ENCODE peak calls at places on chromosomes 4 and X, in nine cellular contexts. N is pancreas; F is progenitor cell of endocrine pancreas; V is CD8-positive, alpha-beta T cell; G is B cell; B is nephron progenitor cell; L is choroid plexus epithelial cell; X is CD4-positive, alpha-beta T cell; W is astrocyte of the spinal cord. E is an unnamed sample.
A peak's percentile ranks its signal among the peaks of the same experiment; 100 is the strongest.

GRCh38 chr4:1769692-1770091 is 23.4 kb upstream of the FGFR3 start:
- DNase-seq in N (no peak), F (no peak), V (no peak), G (no peak), B (no peak), L (no peak), X (no peak), W (no peak), E (no peak)

GRCh38 chr4:85756938-85757337 is 282.0 kb downstream of the ARHGAP24 start:
- DNase-seq in N (no peak), F (no peak), V (no peak), G (no peak), B (peak; percentile 19), L (peak; percentile 75), X (no peak), W (peak; percentile 45), E (no peak)

GRCh38 chr4:14749910-14750309 is 252.4 kb upstream of the CPEB2 start:
- DNase-seq in N (peak; percentile 19), F (no peak), V (no peak), G (no peak), B (no peak), L (peak; percentile 68), X (peak; percentile 2), W (peak; percentile 34), E (no peak)

GRCh38 chr4:131091896-131092295 is 1995.9 kb downstream of the C4orf33 start:
- DNase-seq in N (no peak), F (no peak), V (no peak), G (no peak), B (no peak), L (peak; percentile 67), X (no peak), W (peak; percentile 64), E (no peak)

GRCh38 chr4:86014599-86014998 is 345.3 kb downstream of the MAPK10 start:
- DNase-seq in N (no peak), F (no peak), V (no peak), G (peak; percentile 72), B (no peak), L (peak; percentile 75), X (no peak), W (peak; percentile 40), E (no peak)

GRCh38 chr4:20251796-20252655 is at the start of gene SLIT2:
- DNase-seq in N (peak; percentile 70), F (peak; percentile 90), V (no peak), G (no peak), B (peak; percentile 95), L (peak; percentile 84), X (no peak), W (peak; percentile 85), E (peak; percentile 84)

GRCh38 chr4:132587626-132588025 is 561.5 kb upstream of the PCDH10 start:
- DNase-seq in N (no peak), F (no peak), V (no peak), G (no peak), B (no peak), L (peak; percentile 5), X (no peak), W (peak; percentile 47), E (no peak)

GRCh38 chrX:155864655-155865054 is 16.5 kb upstream of the VAMP7 start:
- DNase-seq in N (no peak), F (no peak), V (no peak), G (no peak), B (no peak), L (peak; percentile 34), X (no peak), W (no peak), E (no peak)

GRCh38 chr4:111020961-111021360 is 398.1 kb upstream of the PITX2 start:
- DNase-seq in N (no peak), F (no peak), V (no peak), G (no peak), B (no peak), L (no peak), X (no peak), W (no peak), E (no peak)

GRCh38 chrX:70762285-70762684 is 146.2 kb downstream of the TEX11 start:
- DNase-seq in N (no peak), F (no peak), V (no peak), G (no peak), B (no peak), L (no peak), X (no peak), W (no peak), E (no peak)

GRCh38 chr4:112514449-112515277 is 1.3 kb downstream of the NEUROG2 start:
- DNase-seq in N (no peak), F (no peak), V (no peak), G (no peak), B (peak; percentile 54), L (no peak), X (no peak), W (no peak), E (no peak)

GRCh38 chr4:73944061-73944875 is 37.6 kb downstream of the PF4 start:
- DNase-seq in N (no peak), F (no peak), V (no peak), G (no peak), B (peak; percentile 62), L (no peak), X (no peak), W (peak; percentile 16), E (no peak)

GRCh38 chr4:108717386-108717785 is 45.5 kb downstream of the ETNPPL start:
- DNase-seq in N (no peak), F (no peak), V (no peak), G (no peak), B (no peak), L (no peak), X (no peak), W (no peak), E (no peak)

GRCh38 chr4:108714880-108715279 is 48.0 kb downstream of the ETNPPL start:
- DNase-seq in N (no peak), F (no peak), V (no peak), G (no peak), B (no peak), L (no peak), X (no peak), W (no peak), E (no peak)

GRCh38 chr4:108716340-108716739 is 46.5 kb downstream of the ETNPPL start:
- DNase-seq in N (no peak), F (no peak), V (no peak), G (no peak), B (no peak), L (no peak), X (no peak), W (no peak), E (no peak)
- TF ChIP-seq CTCF in N (no peak), F (no peak), V (no peak), G (no peak), B (no peak), L (no peak), X (no peak), W (no peak), E (no peak)

DNA sequence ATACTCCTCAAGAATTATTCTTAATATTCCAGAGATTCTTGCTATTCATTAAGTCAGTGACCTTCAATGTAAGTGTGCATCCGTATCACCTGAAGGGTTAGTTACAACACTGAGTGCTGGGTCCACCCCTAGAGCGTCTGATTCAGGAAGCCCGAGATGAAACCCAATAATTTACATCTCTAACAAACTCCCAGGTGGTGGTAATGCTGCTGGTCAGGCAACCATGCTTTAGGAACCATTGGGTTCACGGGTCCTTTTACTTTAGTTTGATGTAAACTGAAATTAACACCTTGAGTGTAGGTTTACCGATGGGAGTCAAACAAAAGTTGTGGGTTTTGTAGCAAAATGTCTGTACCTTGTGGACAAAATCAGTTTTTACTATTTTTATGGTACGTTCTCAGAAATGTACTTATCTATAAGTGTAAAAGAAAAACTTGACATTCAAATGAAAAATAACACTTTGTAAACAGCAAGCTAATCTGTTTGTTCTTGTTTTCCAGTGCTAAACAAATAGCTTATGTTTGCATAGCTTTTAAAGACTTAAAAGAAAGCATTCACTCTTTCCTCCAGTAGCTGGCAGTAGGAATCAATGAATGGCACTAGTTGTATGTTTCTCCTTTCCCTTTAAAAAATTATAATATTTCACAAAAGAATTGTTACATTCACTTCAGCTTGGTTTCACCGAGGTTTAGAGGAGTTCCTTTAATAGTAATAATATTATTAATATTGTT is 32.7 kb downstream of the ACE2 start:
- DNase-seq in N (no peak), F (no peak), V (no peak), G (no peak), B (no peak), L (peak; percentile 23), X (no peak), W (no peak), E (no peak)
- TF ChIP-seq CTCF in N (no peak), F (peak; percentile 51), V (no peak), G (no peak), B (no peak), L (peak; percentile 40), X (no peak), W (peak; percentile 24), E (no peak)

GRCh38 chrX:9529223-9529622 is 64.4 kb downstream of the TBL1X start:
- DNase-seq in N (no peak), F (no peak), V (no peak), G (no peak), B (no peak), L (no peak), X (no peak), W (no peak), E (no peak)
- TF ChIP-seq CTCF in N (no peak), F (no peak), V (no peak), G (no peak), B (no peak), L (no peak), X (no peak), W (no peak), E (no peak)

GRCh38 chr4:88528861-88529260 is 5.3 kb upstream of the PYURF start:
- DNase-seq in N (no peak), F (no peak), V (no peak), G (no peak), B (no peak), L (peak; percentile 24), X (no peak), W (no peak), E (no peak)

GRCh38 chr4:88527787-88528186 is 4.2 kb upstream of the PYURF start:
- DNase-seq in N (no peak), F (no peak), V (no peak), G (no peak), B (no peak), L (no peak), X (no peak), W (no peak), E (no peak)

GRCh38 chr4:88522702-88523324 is 763 bp downstream of the PYURF start:
- DNase-seq in N (no peak), F (no peak), V (no peak), G (no peak), B (peak; percentile 34), L (peak; percentile 36), X (peak; percentile 19), W (peak; percentile 46), E (no peak)

GRCh38 chr4:88523325-88524129 is at the start of gene PYURF:
- DNase-seq in N (peak; percentile 92), F (peak; percentile 87), V (peak; percentile 60), G (peak; percentile 73), B (peak; percentile 97), L (peak; percentile 96), X (peak; percentile 64), W (peak; percentile 96), E (peak; percentile 58)

DNA sequence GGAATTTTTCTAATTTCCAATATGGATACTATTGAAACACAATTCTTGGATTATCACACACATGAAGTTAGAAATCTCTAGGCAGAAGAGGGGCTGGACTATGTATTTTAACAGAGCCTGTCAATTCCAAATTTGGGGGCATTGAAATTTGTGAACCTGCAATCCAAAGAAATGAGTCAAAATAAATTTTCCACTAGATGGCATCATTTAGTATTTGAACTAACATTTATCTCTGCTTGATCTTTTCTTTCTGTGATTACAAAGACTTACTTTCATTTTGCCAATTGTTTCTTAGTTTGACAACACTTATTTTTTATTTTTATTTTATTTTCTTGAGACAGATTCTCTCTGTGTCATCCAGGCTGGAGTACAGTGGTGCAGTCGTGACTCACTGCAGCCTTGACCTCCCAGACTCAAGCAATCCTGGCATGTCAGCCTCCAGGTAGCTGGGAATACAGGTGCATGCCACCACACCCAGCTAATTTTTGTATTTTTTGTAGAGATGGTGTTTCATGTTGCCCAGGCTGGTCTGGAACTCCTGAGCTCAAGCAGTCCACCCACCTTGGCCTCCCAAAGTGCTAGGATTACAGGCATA is 2.7 kb upstream of the PYURF start:
- DNase-seq in N (no peak), F (no peak), V (no peak), G (no peak), B (no peak), L (peak; percentile 31), X (no peak), W (no peak), E (no peak)
- TF ChIP-seq CTCF in N (no peak), F (peak; percentile 29), V (peak; percentile 51), G (peak; percentile 61), B (no peak), L (peak; percentile 39), X (peak; percentile 61), W (peak; percentile 8), E (peak; percentile 41)

E was measured in D721Med.